ENCODE peak calls at places on chromosome 17, in seven cellular contexts. One of them, this sample, is unnamed.

GRCh38 chr17:32563583-32563982 is 76.8 kb downstream of the CDK5R1 start:
- DNase-seq in GM19239: no peak
- DNase-seq in H4: no peak
- DNase-seq in HEK293T: no peak
- DNase-seq in EL: no peak
- DNase-seq in C1 segment of cervical spinal cord: no peak
- DNase-seq in A549: no peak
- DNase-seq in this sample: no peak

GRCh38 chr17:20228410-20228809 is 219.3 kb downstream of the SPECC1 start:
- DNase-seq in GM19239: no peak
- DNase-seq in H4: no peak
- DNase-seq in HEK293T: no peak
- DNase-seq in EL: no peak
- DNase-seq in C1 segment of cervical spinal cord: no peak
- DNase-seq in A549: no peak
- DNase-seq in this sample: no peak

GRCh38 chr17:304461-304860 is 48.1 kb downstream of the RPH3AL start:
- DNase-seq in GM19239: no peak
- DNase-seq in H4: no peak
- DNase-seq in HEK293T: no peak
- DNase-seq in EL: no peak
- DNase-seq in C1 segment of cervical spinal cord: no peak
- DNase-seq in A549: no peak
- DNase-seq in this sample: no peak

GRCh38 chr17:34762078-34762477 is 182.7 kb downstream of the TMEM132E start:
- DNase-seq in GM19239: no peak
- DNase-seq in H4: no peak
- DNase-seq in HEK293T: no peak
- DNase-seq in EL: no peak
- DNase-seq in C1 segment of cervical spinal cord: no peak
- DNase-seq in A549: no peak
- DNase-seq in this sample: peak

GRCh38 chr17:76493505-76494167 is 7.6 kb downstream of the RHBDF2 start:
- DNase-seq in GM19239: no peak
- DNase-seq in H4: no peak
- DNase-seq in HEK293T: no peak
- DNase-seq in EL: no peak
- DNase-seq in C1 segment of cervical spinal cord: no peak
- DNase-seq in A549: no peak
- DNase-seq in this sample: no peak

GRCh38 chr17:75219815-75220214 is 14.3 kb downstream of the NUP85 start:
- DNase-seq in GM19239: no peak
- DNase-seq in H4: no peak
- DNase-seq in HEK293T: no peak
- DNase-seq in EL: no peak
- DNase-seq in C1 segment of cervical spinal cord: no peak
- DNase-seq in A549: no peak
- DNase-seq in this sample: no peak

GRCh38 chr17:18997650-18998196 is 6.8 kb downstream of the FAM83G start:
- DNase-seq in GM19239: no peak
- DNase-seq in H4: no peak
- DNase-seq in HEK293T: no peak
- DNase-seq in EL: no peak
- DNase-seq in C1 segment of cervical spinal cord: no peak
- DNase-seq in A549: no peak
- DNase-seq in this sample: no peak

GRCh38 chr17:12231027-12231682 is 210.5 kb downstream of the MAP2K4 start:
- DNase-seq in GM19239: no peak
- DNase-seq in H4: no peak
- DNase-seq in HEK293T: no peak
- DNase-seq in EL: peak
- DNase-seq in C1 segment of cervical spinal cord: no peak
- DNase-seq in A549: peak
- DNase-seq in this sample: no peak

GRCh38 chr17:50218771-50219315 is 17.4 kb upstream of the COL1A1 start:
- DNase-seq in GM19239: no peak
- DNase-seq in H4: peak
- DNase-seq in HEK293T: no peak
- DNase-seq in EL: peak
- DNase-seq in C1 segment of cervical spinal cord: no peak
- DNase-seq in A549: no peak
- DNase-seq in this sample: no peak

GRCh38 chr17:35299108-35299507 is 56.2 kb downstream of the SLFN5 start:
- DNase-seq in GM19239: no peak
- DNase-seq in H4: no peak
- DNase-seq in HEK293T: no peak
- DNase-seq in EL: no peak
- DNase-seq in C1 segment of cervical spinal cord: no peak
- DNase-seq in A549: no peak
- DNase-seq in this sample: no peak

GRCh38 chr17:41521574-41522261 is 3.0 kb upstream of the KRT15 start:
- DNase-seq in GM19239: no peak
- DNase-seq in H4: peak
- DNase-seq in HEK293T: no peak
- DNase-seq in EL: peak
- DNase-seq in C1 segment of cervical spinal cord: no peak
- DNase-seq in A549: peak
- DNase-seq in this sample: no peak

GRCh38 chr17:6557040-6557438 is 684 bp upstream of the PITPNM3 start:
- DNase-seq in GM19239: no peak
- DNase-seq in H4: no peak
- DNase-seq in HEK293T: no peak
- DNase-seq in EL: no peak
- DNase-seq in C1 segment of cervical spinal cord: no peak
- DNase-seq in A549: no peak
- DNase-seq in this sample: no peak

GRCh38 chr17:75827291-75828050 is 16.7 kb downstream of the UNC13D start:
- DNase-seq in GM19239: peak
- DNase-seq in H4: no peak
- DNase-seq in HEK293T: peak
- DNase-seq in EL: peak
- DNase-seq in C1 segment of cervical spinal cord: peak
- DNase-seq in A549: peak
- DNase-seq in this sample: peak

GRCh38 chr17:72308744-72309395 is 188.1 kb downstream of the SOX9 start:
- DNase-seq in GM19239: no peak
- DNase-seq in H4: no peak
- DNase-seq in HEK293T: no peak
- DNase-seq in EL: no peak
- DNase-seq in C1 segment of cervical spinal cord: no peak
- DNase-seq in A549: no peak
- DNase-seq in this sample: no peak

GRCh38 chr17:42291136-42291535 is 2.8 kb downstream of the STAT5A start:
- DNase-seq in GM19239: no peak
- DNase-seq in H4: no peak
- DNase-seq in HEK293T: no peak
- DNase-seq in EL: no peak
- DNase-seq in C1 segment of cervical spinal cord: no peak
- DNase-seq in A549: no peak
- DNase-seq in this sample: no peak

GRCh38 chr17:57490446-57490845 is 234.1 kb downstream of the MSI2 start:
- DNase-seq in GM19239: no peak
- DNase-seq in H4: no peak
- DNase-seq in HEK293T: no peak
- DNase-seq in EL: no peak
- DNase-seq in C1 segment of cervical spinal cord: no peak
- DNase-seq in A549: no peak
- DNase-seq in this sample: no peak

GRCh38 chr17:48113201-48113676 is 5.7 kb downstream of the SNX11 start:
- DNase-seq in GM19239: no peak
- DNase-seq in H4: no peak
- DNase-seq in HEK293T: no peak
- DNase-seq in EL: no peak
- DNase-seq in C1 segment of cervical spinal cord: peak
- DNase-seq in A549: no peak
- DNase-seq in this sample: peak

GRCh38 chr17:34493903-34494302 is 85.5 kb upstream of the TMEM132E start:
- DNase-seq in GM19239: no peak
- DNase-seq in H4: no peak
- DNase-seq in HEK293T: no peak
- DNase-seq in EL: no peak
- DNase-seq in C1 segment of cervical spinal cord: no peak
- DNase-seq in A549: no peak
- DNase-seq in this sample: no peak

GRCh38 chr17:73657473-73658116 is 13.3 kb upstream of the SDK2 start:
- DNase-seq in GM19239: no peak
- DNase-seq in H4: no peak
- DNase-seq in HEK293T: peak
- DNase-seq in EL: no peak
- DNase-seq in C1 segment of cervical spinal cord: no peak
- DNase-seq in A549: peak
- DNase-seq in this sample: no peak

GRCh38 chr17:17443173-17443572 is 33.6 kb upstream of the MED9 start:
- DNase-seq in GM19239: no peak
- DNase-seq in H4: no peak
- DNase-seq in HEK293T: no peak
- DNase-seq in EL: no peak
- DNase-seq in C1 segment of cervical spinal cord: no peak
- DNase-seq in A549: no peak
- DNase-seq in this sample: no peak

GRCh38 chr17:885971-886571 is 93.5 kb downstream of the NXN start:
- DNase-seq in GM19239: no peak
- DNase-seq in H4: no peak
- DNase-seq in HEK293T: no peak
- DNase-seq in EL: no peak
- DNase-seq in C1 segment of cervical spinal cord: peak
- DNase-seq in A549: no peak
- DNase-seq in this sample: peak

GRCh38 chr17:19723967-19724366 is 7.6 kb upstream of the SLC47A2 start:
- DNase-seq in GM19239: no peak
- DNase-seq in H4: no peak
- DNase-seq in HEK293T: no peak
- DNase-seq in EL: no peak
- DNase-seq in C1 segment of cervical spinal cord: no peak
- DNase-seq in A549: no peak
- DNase-seq in this sample: no peak

GRCh38 chr17:78725448-78726021 is 56.5 kb downstream of the CYTH1 start:
- DNase-seq in GM19239: no peak
- DNase-seq in H4: no peak
- DNase-seq in HEK293T: no peak
- DNase-seq in EL: no peak
- DNase-seq in C1 segment of cervical spinal cord: no peak
- DNase-seq in A549: no peak
- DNase-seq in this sample: no peak

GRCh38 chr17:31415640-31416502 is 24.4 kb downstream of the RAB11FIP4 start:
- DNase-seq in GM19239: no peak
- DNase-seq in H4: no peak
- DNase-seq in HEK293T: no peak
- DNase-seq in EL: no peak
- DNase-seq in C1 segment of cervical spinal cord: no peak
- DNase-seq in A549: no peak
- DNase-seq in this sample: no peak

GRCh38 chr17:65023791-65024190 is 32.7 kb downstream of the GNA13 start:
- DNase-seq in GM19239: no peak
- DNase-seq in H4: no peak
- DNase-seq in HEK293T: no peak
- DNase-seq in EL: no peak
- DNase-seq in C1 segment of cervical spinal cord: no peak
- DNase-seq in A549: no peak
- DNase-seq in this sample: no peak

GRCh38 chr17:59362811-59363205 is 31.4 kb downstream of the YPEL2 start:
- DNase-seq in GM19239: no peak
- DNase-seq in H4: no peak
- DNase-seq in HEK293T: no peak
- DNase-seq in EL: no peak
- DNase-seq in C1 segment of cervical spinal cord: no peak
- DNase-seq in A549: no peak
- DNase-seq in this sample: no peak

GRCh38 chr17:68085751-68086445 is 50.4 kb downstream of the KPNA2 start:
- DNase-seq in GM19239: no peak
- DNase-seq in H4: no peak
- DNase-seq in HEK293T: no peak
- DNase-seq in EL: peak
- DNase-seq in C1 segment of cervical spinal cord: no peak
- DNase-seq in A549: no peak
- DNase-seq in this sample: peak

GRCh38 chr17:80146121-80147034 is 550 bp downstream of the EIF4A3 start:
- DNase-seq in GM19239: no peak
- DNase-seq in H4: no peak
- DNase-seq in HEK293T: no peak
- DNase-seq in EL: peak
- DNase-seq in C1 segment of cervical spinal cord: peak
- DNase-seq in A549: no peak
- DNase-seq in this sample: peak

GRCh38 chr17:44112284-44113280 is 10.9 kb downstream of the HDAC5 start:
- DNase-seq in GM19239: no peak
- DNase-seq in H4: no peak
- DNase-seq in HEK293T: no peak
- DNase-seq in EL: no peak
- DNase-seq in C1 segment of cervical spinal cord: no peak
- DNase-seq in A549: no peak
- DNase-seq in this sample: no peak

GRCh38 chr17:49442051-49442450 is 27.4 kb upstream of the PHB1 start:
- DNase-seq in GM19239: no peak
- DNase-seq in H4: no peak
- DNase-seq in HEK293T: no peak
- DNase-seq in EL: no peak
- DNase-seq in C1 segment of cervical spinal cord: no peak
- DNase-seq in A549: no peak
- DNase-seq in this sample: no peak

GRCh38 chr17:27762527-27763305 is 37.6 kb downstream of the NOS2 start:
- DNase-seq in GM19239: no peak
- DNase-seq in H4: peak
- DNase-seq in HEK293T: no peak
- DNase-seq in EL: peak
- DNase-seq in C1 segment of cervical spinal cord: no peak
- DNase-seq in A549: no peak
- DNase-seq in this sample: no peak

GRCh38 chr17:13584701-13585080 is 17.0 kb downstream of the HS3ST3A1 start:
- DNase-seq in GM19239: no peak
- DNase-seq in H4: no peak
- DNase-seq in HEK293T: no peak
- DNase-seq in EL: peak
- DNase-seq in C1 segment of cervical spinal cord: no peak
- DNase-seq in A549: no peak
- DNase-seq in this sample: no peak

This sample was measured in pons.